ENCODE peak calls at places on chromosomes 2 and 18, in seven cellular contexts. C is body of pancreas, O is A673, N is GM23248, R is Peyer's patch, L is kidney, T is brain microvascular endothelial cell. F is an unnamed sample.

GRCh38 chr2:226583715-226584114 is 215.9 kb downstream of the IRS1 start:
- DNase-seq in C (no peak), O (peak; percentile 75), N (peak; percentile 85), R (peak; percentile 52), L (no peak), T (peak; percentile 48), F (peak; percentile 71)

GRCh38 chr2:19358242-19359020 is at the start of gene OSR1:
- DNase-seq in C (peak; percentile 49), O (no peak), N (peak; percentile 88), R (peak; percentile 65), L (peak; percentile 87), T (peak; percentile 75), F (no peak)

GRCh38 chr2:215105607-215106354 is 32.6 kb downstream of the ABCA12 start:
- DNase-seq in C (no peak), O (no peak), N (peak; percentile 59), R (no peak), L (no peak), T (no peak), F (no peak)

GRCh38 chr2:74440005-74440377 is 1.7 kb downstream of the RTKN start:
- DNase-seq in C (peak; percentile 57), O (no peak), N (peak; percentile 81), R (no peak), L (peak; percentile 90), T (no peak), F (peak; percentile 25)

GRCh38 chr18:41073372-41073954 is 881.6 kb upstream of the PIK3C3 start:
- DNase-seq in C (no peak), O (no peak), N (peak; percentile 54), R (no peak), L (no peak), T (peak; percentile 47), F (no peak)

GRCh38 chr2:178195390-178196166 is 1.3 kb downstream of the OSBPL6 start:
- DNase-seq in C (no peak), O (peak; percentile 77), N (no peak), R (no peak), L (no peak), T (no peak), F (no peak)

GRCh38 chr2:221347471-221347870 is 224.6 kb downstream of the EPHA4 start:
- DNase-seq in C (no peak), O (no peak), N (peak; percentile 77), R (no peak), L (no peak), T (peak; percentile 2), F (no peak)

GRCh38 chr2:207042155-207042554 is 102.8 kb downstream of the CPO start:
- DNase-seq in C (no peak), O (peak; percentile 25), N (peak; percentile 60), R (no peak), L (no peak), T (no peak), F (no peak)

GRCh38 chr2:189829092-189829843 is 45.0 kb downstream of the PMS1 start:
- DNase-seq in C (no peak), O (no peak), N (peak; percentile 44), R (no peak), L (no peak), T (no peak), F (no peak)

GRCh38 chr18:26865557-26865956 is at the start of gene AQP4:
- DNase-seq in C (no peak), O (no peak), N (no peak), R (no peak), L (peak; percentile 53), T (no peak), F (no peak)

GRCh38 chr2:124692707-124693106 is 667.6 kb downstream of the CNTNAP5 start:
- DNase-seq in C (no peak), O (no peak), N (no peak), R (no peak), L (no peak), T (no peak), F (no peak)

GRCh38 chr2:12824304-12824761 is 107.6 kb downstream of the TRIB2 start:
- DNase-seq in C (no peak), O (peak; percentile 91), N (peak; percentile 51), R (no peak), L (peak; percentile 80), T (peak; percentile 4), F (no peak)

GRCh38 chr2:39736593-39736992 is 42.5 kb downstream of the THUMPD2 start:
- DNase-seq in C (no peak), O (no peak), N (peak; percentile 77), R (no peak), L (no peak), T (peak; percentile 92), F (no peak)

DNA sequence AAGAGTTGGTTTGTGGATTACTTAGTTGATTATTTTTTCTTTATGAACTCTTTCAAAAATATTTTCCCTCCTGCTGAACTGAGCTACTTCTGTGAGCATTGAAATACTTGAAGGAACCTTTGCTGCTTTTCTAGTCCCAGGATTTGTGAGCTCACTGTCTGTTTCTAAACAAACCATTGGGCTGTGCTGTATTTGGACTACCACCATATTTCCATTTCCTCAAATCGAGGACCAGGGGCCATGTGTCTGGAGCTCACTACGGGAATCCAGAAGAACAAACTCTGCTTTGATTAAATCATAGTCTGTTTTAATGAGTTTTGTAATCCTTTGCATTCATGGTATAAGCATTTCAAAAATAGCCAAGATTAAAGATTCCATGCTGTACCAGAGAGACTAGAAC is 1.3 kb downstream of the MRPL33 start:
- DNase-seq in C (no peak), O (no peak), N (peak; percentile 30), R (no peak), L (no peak), T (no peak), F (no peak)
- H3K27ac ChIP-seq in C (no peak overlapping the region), O (no peak overlapping the region), N (peak overlapping the region; percentile 4), R (no peak overlapping the region), L (no peak overlapping the region), T (peak overlapping the region; percentile 87), F (no peak overlapping the region)

GRCh38 chr2:239117831-239118230 is 269.9 kb downstream of the TWIST2 start:
- DNase-seq in C (no peak), O (no peak), N (no peak), R (no peak), L (no peak), T (no peak), F (no peak)
- H3K4me3 ChIP-seq in C (no peak overlapping the region), O (no peak overlapping the region), N (no peak overlapping the region), R (no peak overlapping the region), L (no peak overlapping the region), T (no peak overlapping the region), F (no peak overlapping the region)

GRCh38 chr18:12694032-12694431 is 8.5 kb downstream of the CEP76 start:
- DNase-seq in C (no peak), O (no peak), N (no peak), R (no peak), L (no peak), T (no peak), F (peak; percentile 21)
- H3K36me3 ChIP-seq in C (no peaks in the 10 kb centered on the region), O (peaks cover 29% of the 10 kb centered on the region), N (peaks cover 4% of the 10 kb centered on the region), R (peaks cover 16% of the 10 kb centered on the region), L (peaks cover 7% of the 10 kb centered on the region), T (no peaks in the 10 kb centered on the region), F (peaks cover 2% of the 10 kb centered on the region)

DNA sequence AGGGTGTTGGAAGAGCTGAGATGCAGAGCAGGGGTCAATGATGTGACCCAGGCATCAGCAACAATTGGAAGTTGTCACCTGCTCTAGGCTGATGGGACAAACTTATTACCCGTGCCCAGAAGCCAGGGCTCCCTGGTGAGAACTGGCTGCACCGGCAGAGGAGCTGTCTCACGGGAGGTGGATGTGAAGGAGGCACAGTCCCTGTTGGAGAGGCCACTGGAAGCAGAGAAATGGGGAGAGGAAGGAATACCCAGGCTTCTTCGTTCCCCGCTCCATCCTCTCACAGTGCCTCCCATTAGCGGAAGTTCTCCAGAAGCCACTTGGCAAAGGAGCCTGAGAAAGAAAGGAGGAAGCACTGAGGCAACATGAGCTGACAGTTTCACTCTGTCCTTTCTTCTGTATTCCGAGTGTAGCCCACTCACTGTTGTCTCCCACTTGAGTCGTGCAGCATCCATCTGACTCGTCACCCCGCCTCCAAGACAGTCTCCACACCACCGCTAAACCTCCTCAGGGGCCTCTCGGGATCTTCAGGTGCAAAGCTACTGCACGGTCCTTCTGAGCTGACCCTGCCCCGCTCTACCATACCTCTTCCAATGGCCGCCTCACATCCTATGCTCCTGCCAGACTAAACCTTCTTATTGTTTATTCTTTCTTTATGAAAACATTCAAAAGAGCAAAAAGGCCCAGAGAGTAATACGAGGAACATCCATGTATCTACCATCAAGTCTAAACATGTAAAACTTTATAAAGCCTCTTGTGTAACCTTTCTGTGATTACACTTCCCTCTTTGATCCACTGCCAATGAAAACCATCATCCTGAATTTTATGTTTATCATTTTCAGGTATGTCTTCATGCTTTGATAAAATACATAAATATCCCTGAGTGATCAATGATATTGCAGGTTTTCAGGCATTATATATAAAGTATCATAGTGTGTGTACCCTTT is 19.1 kb upstream of the AFTPH start:
- DNase-seq in C (no peak), O (no peak), N (no peak), R (no peak), L (peak; percentile 32), T (no peak), F (no peak)
- H3K27ac ChIP-seq in C (no peak overlapping the region), O (no peak overlapping the region), N (no peak overlapping the region), R (no peak overlapping the region), L (no peak overlapping the region), T (no peak overlapping the region), F (no peak overlapping the region)

GRCh38 chr2:55009277-55010055 is 40.8 kb downstream of the RTN4 start:
- DNase-seq in C (no peak), O (peak; percentile 39), N (peak; percentile 39), R (no peak), L (no peak), T (no peak), F (peak; percentile 44)
- H3K4me3 ChIP-seq in C (no peak overlapping the region), O (peak overlapping the region; percentile 38), N (peak overlapping the region; percentile 61), R (peak overlapping the region; percentile 50), L (peak overlapping the region; percentile 82), T (no peak overlapping the region), F (peak overlapping the region; percentile 50)

F was measured in small intestine.